ENCODE peak calls at places on chromosomes 5 and 9, in six cellular contexts. H, Z, F, S, J and P are unnamed samples.

GRCh38 chr9:132242621-132243155 is 80.8 kb downstream of the NTNG2 start:
- DNase-seq in H (peak; percentile 67), Z (no peak), F (no peak), S (no peak), J (no peak), P (peak; percentile 95)

GRCh38 chr5:166595274-166595951 is 1696.0 kb upstream of the WWC1 start:
- DNase-seq in H (no peak), Z (no peak), F (no peak), S (no peak), J (no peak), P (no peak)

GRCh38 chr9:36881316-36882116 is 152.6 kb downstream of the PAX5 start:
- DNase-seq in H (no peak), Z (no peak), F (no peak), S (no peak), J (no peak), P (no peak)

GRCh38 chr9:23677446-23677845 is 148.6 kb downstream of the ELAVL2 start:
- DNase-seq in H (no peak), Z (no peak), F (no peak), S (no peak), J (no peak), P (no peak)

GRCh38 chr5:79514391-79515105 is 614 bp upstream of the HOMER1 start:
- DNase-seq in H (peak; percentile 93), Z (peak; percentile 95), F (peak; percentile 96), S (peak; percentile 87), J (peak; percentile 96), P (peak; percentile 93)

GRCh38 chr9:76560481-76560891 is 101.5 kb downstream of the GCNT1 start:
- DNase-seq in H (no peak), Z (peak; percentile 38), F (peak; percentile 70), S (no peak), J (peak; percentile 86), P (no peak)

GRCh38 chr5:150139334-150139733 is 16.3 kb downstream of the PDGFRB start:
- DNase-seq in H (no peak), Z (no peak), F (peak; percentile 67), S (peak; percentile 59), J (no peak), P (no peak)

GRCh38 chr5:150438873-150439546 is 10.5 kb downstream of the RPS14 start:
- DNase-seq in H (no peak), Z (peak; percentile 55), F (peak; percentile 62), S (peak; percentile 41), J (peak; percentile 38), P (peak; percentile 89)

GRCh38 chr5:150105898-150106615 is 19.7 kb upstream of the CSF1R start:
- DNase-seq in H (no peak), Z (no peak), F (no peak), S (no peak), J (no peak), P (peak; percentile 37)

GRCh38 chr5:106127341-106127781 is 1543.4 kb downstream of the EFNA5 start:
- DNase-seq in H (no peak), Z (peak; percentile 13), F (no peak), S (no peak), J (no peak), P (no peak)

GRCh38 chr9:137031904-137032639 is at the start of gene FUT7:
- DNase-seq in H (no peak), Z (no peak), F (no peak), S (no peak), J (no peak), P (no peak)

GRCh38 chr5:15594922-15595568 is 95.1 kb downstream of the FBXL7 start:
- DNase-seq in H (no peak), Z (no peak), F (no peak), S (no peak), J (no peak), P (no peak)

GRCh38 chr9:136934247-136934646 is 10.3 kb downstream of the FBXW5 start:
- DNase-seq in H (no peak), Z (no peak), F (no peak), S (no peak), J (no peak), P (no peak)

GRCh38 chr9:127197861-127198430 is 66.6 kb upstream of the GARNL3 start:
- DNase-seq in H (no peak), Z (no peak), F (no peak), S (no peak), J (peak; percentile 69), P (no peak)

GRCh38 chr9:120757268-120757900 is 35.8 kb downstream of the FBXW2 start:
- DNase-seq in H (no peak), Z (no peak), F (no peak), S (no peak), J (no peak), P (no peak)

GRCh38 chr5:1410156-1411014 is 34.9 kb downstream of the SLC6A3 start:
- DNase-seq in H (no peak), Z (no peak), F (no peak), S (no peak), J (no peak), P (no peak)

GRCh38 chr9:14466828-14467227 is 152.9 kb upstream of the NFIB start:
- DNase-seq in H (no peak), Z (no peak), F (no peak), S (no peak), J (no peak), P (peak; percentile 48)

GRCh38 chr9:34995288-34996060 is 5.9 kb downstream of the DNAJB5 start:
- DNase-seq in H (no peak), Z (no peak), F (peak; percentile 87), S (peak; percentile 14), J (peak; percentile 90), P (no peak)

GRCh38 chr9:72462340-72462739 is 59.1 kb upstream of the TMC1 start:
- DNase-seq in H (no peak), Z (no peak), F (no peak), S (no peak), J (peak; percentile 40), P (no peak)

GRCh38 chr5:66285343-66285942 is 141.3 kb downstream of the SREK1 start:
- DNase-seq in H (no peak), Z (no peak), F (no peak), S (no peak), J (no peak), P (no peak)

GRCh38 chr9:127093319-127094020 is 29.0 kb downstream of the ANGPTL2 start:
- DNase-seq in H (no peak), Z (no peak), F (no peak), S (no peak), J (no peak), P (no peak)

GRCh38 chr5:65032250-65032649 is 263.5 kb downstream of the CWC27 start:
- DNase-seq in H (no peak), Z (no peak), F (peak; percentile 99), S (peak; percentile 44), J (peak; percentile 94), P (peak; percentile 96)

GRCh38 chr5:1657161-1657741 is 133.5 kb upstream of the LPCAT1 start:
- DNase-seq in H (no peak), Z (no peak), F (no peak), S (no peak), J (no peak), P (peak; percentile 62)

GRCh38 chr9:108521063-108521462 is 334.7 kb downstream of the ACTL7B start:
- DNase-seq in H (no peak), Z (no peak), F (peak; percentile 63), S (peak; percentile 79), J (peak; percentile 68), P (peak; percentile 86)

GRCh38 chr5:1298067-1298551 is 3.2 kb upstream of the TERT start:
- DNase-seq in H (no peak), Z (no peak), F (no peak), S (no peak), J (no peak), P (peak; percentile 66)

GRCh38 chr5:126597156-126597555 is 2.1 kb upstream of the ALDH7A1 start:
- DNase-seq in H (no peak), Z (no peak), F (peak; percentile 85), S (peak; percentile 32), J (peak; percentile 86), P (peak; percentile 75)

GRCh38 chr5:125311743-125312142 is 565.3 kb upstream of the ZNF608 start:
- DNase-seq in H (no peak), Z (no peak), F (peak; percentile 87), S (peak; percentile 31), J (peak; percentile 84), P (peak; percentile 23)

GRCh38 chr9:121326130-121326838 is 43.8 kb downstream of the STOM start:
- DNase-seq in H (no peak), Z (no peak), F (peak; percentile 93), S (peak; percentile 68), J (peak; percentile 95), P (peak; percentile 93)

GRCh38 chr5:145855842-145856267 is 17.0 kb downstream of the GRXCR2 start:
- DNase-seq in H (no peak), Z (peak; percentile 45), F (no peak), S (no peak), J (no peak), P (no peak)

GRCh38 chr9:133275105-133276000 is at the start of gene ABO:
- DNase-seq in H (peak; percentile 83), Z (peak; percentile 56), F (peak; percentile 10), S (no peak), J (no peak), P (peak; percentile 77)

GRCh38 chr5:142287096-142287972 is 37.5 kb downstream of the SPRY4 start:
- DNase-seq in H (no peak), Z (no peak), F (no peak), S (no peak), J (no peak), P (no peak)

GRCh38 chr5:172140120-172140519 is 47.9 kb downstream of the STK10 start:
- DNase-seq in H (no peak), Z (no peak), F (no peak), S (no peak), J (no peak), P (no peak)

GRCh38 chr9:86795861-86796497 is 151.3 kb downstream of the GAS1 start:
- DNase-seq in H (no peak), Z (no peak), F (peak; percentile 91), S (peak; percentile 37), J (peak; percentile 98), P (peak; percentile 72)

GRCh38 chr9:91857291-91857781 is 92.7 kb downstream of the ROR2 start:
- DNase-seq in H (no peak), Z (no peak), F (no peak), S (no peak), J (no peak), P (no peak)

GRCh38 chr9:16131269-16131668 is 578.4 kb downstream of the CCDC171 start:
- DNase-seq in H (no peak), Z (no peak), F (peak; percentile 36), S (no peak), J (peak; percentile 49), P (no peak)

GRCh38 chr9:128048663-128049062 is 18.5 kb downstream of the NAIF1 start:
- DNase-seq in H (no peak), Z (no peak), F (no peak), S (no peak), J (no peak), P (no peak)

GRCh38 chr9:73154760-73155159 is 3.1 kb downstream of the ANXA1 start:
- DNase-seq in H (no peak), Z (no peak), F (peak; percentile 43), S (no peak), J (no peak), P (no peak)

GRCh38 chr5:81228084-81228483 is 5.0 kb upstream of the CKMT2 start:
- DNase-seq in H (no peak), Z (no peak), F (no peak), S (no peak), J (no peak), P (no peak)

GRCh38 chr5:139657363-139658321 is 9.5 kb downstream of the CXXC5 start:
- DNase-seq in H (no peak), Z (no peak), F (peak; percentile 84), S (no peak), J (no peak), P (peak; percentile 94)